ENCODE peak calls at places on chromosomes 1 and 21, in eight cellular contexts. One of them, this sample, is unnamed.

GRCh38 chr1:192702212-192702993 is 66.5 kb downstream of the RGS13 start:
- DNase-seq in IMR-90: peak; percentile 89
- DNase-seq in stomach: no peak
- DNase-seq in tibial artery: no peak
- DNase-seq in neuronal stem cell: no peak
- DNase-seq in SK-N-SH: no peak
- DNase-seq in uterus: no peak
- DNase-seq in osteoblast: no peak
- DNase-seq in this sample: no peak

GRCh38 chr1:2530501-2531361 is 668 bp upstream of the HES5 start:
- DNase-seq in tibial artery: no peak
- DNase-seq in IMR-90: no peak
- DNase-seq in uterus: no peak
- DNase-seq in osteoblast: no peak
- DNase-seq in stomach: peak; percentile 76
- DNase-seq in neuronal stem cell: no peak
- DNase-seq in SK-N-SH: peak; percentile 65
- DNase-seq in this sample: no peak

GRCh38 chr1:114131526-114132220 is 22.0 kb downstream of the SYT6 start:
- DNase-seq in stomach: no peak
- DNase-seq in neuronal stem cell: no peak
- DNase-seq in tibial artery: no peak
- DNase-seq in uterus: no peak
- DNase-seq in osteoblast: no peak
- DNase-seq in SK-N-SH: no peak
- DNase-seq in IMR-90: peak; percentile 3
- DNase-seq in this sample: no peak

GRCh38 chr21:39318091-39318959 is 4.9 kb upstream of the BRWD1 start:
- DNase-seq in stomach: no peak
- DNase-seq in IMR-90: no peak
- DNase-seq in SK-N-SH: no peak
- DNase-seq in neuronal stem cell: no peak
- DNase-seq in uterus: no peak
- DNase-seq in tibial artery: no peak
- DNase-seq in osteoblast: peak; percentile 37
- DNase-seq in this sample: no peak

GRCh38 chr1:243343970-243344749 is 88.3 kb downstream of the SDCCAG8 start:
- DNase-seq in SK-N-SH: peak; percentile 59
- DNase-seq in uterus: no peak
- DNase-seq in IMR-90: peak; percentile 40
- DNase-seq in tibial artery: no peak
- DNase-seq in stomach: no peak
- DNase-seq in neuronal stem cell: peak; percentile 47
- DNase-seq in osteoblast: no peak
- DNase-seq in this sample: no peak

GRCh38 chr21:44885615-44886014 is 12.1 kb upstream of the PTTG1IP start:
- DNase-seq in osteoblast: peak; percentile 77
- DNase-seq in SK-N-SH: no peak
- DNase-seq in uterus: no peak
- DNase-seq in neuronal stem cell: no peak
- DNase-seq in tibial artery: no peak
- DNase-seq in IMR-90: no peak
- DNase-seq in stomach: no peak
- DNase-seq in this sample: no peak

GRCh38 chr1:235161685-235162327 is 756 bp upstream of the RBM34 start:
- DNase-seq in osteoblast: peak; percentile 54
- DNase-seq in stomach: no peak
- DNase-seq in SK-N-SH: no peak
- DNase-seq in tibial artery: no peak
- DNase-seq in IMR-90: no peak
- DNase-seq in uterus: no peak
- DNase-seq in neuronal stem cell: no peak
- DNase-seq in this sample: no peak

GRCh38 chr21:44487831-44488230 is 32.5 kb downstream of the LRRC3 start:
- DNase-seq in SK-N-SH: no peak
- DNase-seq in neuronal stem cell: no peak
- DNase-seq in IMR-90: peak; percentile 19
- DNase-seq in stomach: no peak
- DNase-seq in uterus: no peak
- DNase-seq in osteoblast: peak; percentile 84
- DNase-seq in tibial artery: no peak
- DNase-seq in this sample: no peak

GRCh38 chr21:43880111-43880985 is 15.3 kb downstream of the AGPAT3 start:
- DNase-seq in SK-N-SH: no peak
- DNase-seq in uterus: no peak
- DNase-seq in IMR-90: peak; percentile 18
- DNase-seq in neuronal stem cell: no peak
- DNase-seq in osteoblast: peak; percentile 91
- DNase-seq in tibial artery: no peak
- DNase-seq in stomach: peak; percentile 57
- DNase-seq in this sample: peak; percentile 47

GRCh38 chr1:153680120-153680403 is 1.6 kb downstream of the NPR1 start:
- DNase-seq in stomach: no peak
- DNase-seq in osteoblast: peak; percentile 63
- DNase-seq in IMR-90: no peak
- DNase-seq in SK-N-SH: no peak
- DNase-seq in uterus: no peak
- DNase-seq in neuronal stem cell: no peak
- DNase-seq in tibial artery: no peak
- DNase-seq in this sample: no peak

DNA sequence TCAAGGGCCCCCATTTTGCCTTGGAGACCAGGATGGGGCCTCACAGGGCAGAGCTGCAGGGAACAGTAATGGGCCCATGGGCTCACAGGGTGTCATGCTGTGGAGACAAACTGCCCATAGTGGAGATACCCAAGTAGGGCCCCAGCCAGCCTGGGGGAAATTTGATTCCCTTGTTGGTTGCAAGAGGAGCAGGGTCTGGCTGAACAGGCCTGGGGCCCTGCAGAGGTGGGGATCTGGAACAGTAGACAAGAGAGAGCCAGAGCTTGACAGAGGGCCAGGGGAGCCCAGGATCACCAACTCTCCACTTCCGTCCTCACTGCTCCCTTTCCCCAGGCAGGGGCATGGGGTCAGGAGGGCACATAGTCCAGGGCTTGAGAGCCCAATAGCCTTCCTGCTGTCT is 8.7 kb downstream of the S100B start:
- DNase-seq in osteoblast: peak; percentile 8
- DNase-seq in neuronal stem cell: no peak
- DNase-seq in IMR-90: no peak
- DNase-seq in SK-N-SH: no peak
- DNase-seq in stomach: no peak
- DNase-seq in uterus: no peak
- DNase-seq in tibial artery: no peak
- DNase-seq in this sample: no peak
- H3K9me3 ChIP-seq in osteoblast: no peaks in the 10 kb centered on the region
- H3K9me3 ChIP-seq in neuronal stem cell: peaks cover 2% of the 10 kb centered on the region
- H3K9me3 ChIP-seq in IMR-90: peaks cover 15% of the 10 kb centered on the region
- H3K9me3 ChIP-seq in SK-N-SH: no peaks in the 10 kb centered on the region
- H3K9me3 ChIP-seq in stomach: peaks cover 27% of the 10 kb centered on the region
- H3K9me3 ChIP-seq in uterus: no peaks in the 10 kb centered on the region
- H3K9me3 ChIP-seq in tibial artery: peaks cover 17% of the 10 kb centered on the region
- H3K9me3 ChIP-seq in this sample: peaks cover 36% of the 10 kb centered on the region

DNA sequence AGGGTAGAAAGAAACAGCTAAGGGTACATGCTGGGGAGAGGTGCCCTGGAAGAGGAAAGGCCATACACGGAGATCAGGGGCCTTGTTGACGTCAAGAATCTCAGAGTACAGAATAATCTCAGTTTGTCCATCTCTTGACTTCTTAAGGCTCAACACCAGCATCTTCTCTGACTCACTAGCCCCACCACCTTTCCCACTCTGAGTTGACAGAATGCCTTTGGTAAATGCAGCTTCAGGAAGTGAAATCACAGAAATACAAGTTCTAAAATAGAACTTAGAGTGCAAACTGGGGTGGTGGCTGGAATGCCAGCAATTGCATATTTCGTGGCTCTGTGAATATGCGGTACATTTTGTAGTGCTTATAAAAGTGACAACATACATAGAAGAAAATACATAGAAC is 1.6 kb downstream of the COG2 start:
- DNase-seq in SK-N-SH: no peak
- DNase-seq in neuronal stem cell: no peak
- DNase-seq in stomach: no peak
- DNase-seq in osteoblast: no peak
- DNase-seq in IMR-90: peak; percentile 51
- DNase-seq in tibial artery: no peak
- DNase-seq in uterus: no peak
- DNase-seq in this sample: no peak
- H3K27ac ChIP-seq in SK-N-SH: no peak overlapping the region
- H3K27ac ChIP-seq in neuronal stem cell: no peak overlapping the region
- H3K27ac ChIP-seq in stomach: no peak overlapping the region
- H3K27ac ChIP-seq in osteoblast: no peak overlapping the region
- H3K27ac ChIP-seq in IMR-90: no peak overlapping the region
- H3K27ac ChIP-seq in tibial artery: no peak overlapping the region
- H3K27ac ChIP-seq in uterus: no peak overlapping the region
- H3K27ac ChIP-seq in this sample: no peak overlapping the region

GRCh38 chr1:61104213-61104612 is 21.9 kb downstream of the NFIA start:
- DNase-seq in SK-N-SH: no peak
- DNase-seq in IMR-90: no peak
- DNase-seq in neuronal stem cell: no peak
- DNase-seq in stomach: no peak
- DNase-seq in uterus: no peak
- DNase-seq in tibial artery: no peak
- DNase-seq in osteoblast: no peak
- DNase-seq in this sample: no peak
- H3K4me1 ChIP-seq in SK-N-SH: peaks cover 9% of the 10 kb centered on the region
- H3K4me1 ChIP-seq in IMR-90: no peaks in the 10 kb centered on the region
- H3K4me1 ChIP-seq in neuronal stem cell: no peaks in the 10 kb centered on the region
- H3K4me1 ChIP-seq in stomach: peaks cover 14% of the 10 kb centered on the region
- H3K4me1 ChIP-seq in uterus: no peaks in the 10 kb centered on the region
- H3K4me1 ChIP-seq in tibial artery: no peaks in the 10 kb centered on the region
- H3K4me1 ChIP-seq in osteoblast: no peaks in the 10 kb centered on the region
- H3K4me1 ChIP-seq in this sample: peaks cover 13% of the 10 kb centered on the region

GRCh38 chr1:227318003-227318851 is at the start of gene CDC42BPA:
- DNase-seq in tibial artery: peak; percentile 82
- DNase-seq in IMR-90: peak; percentile 87
- DNase-seq in stomach: peak; percentile 84
- DNase-seq in SK-N-SH: peak; percentile 95
- DNase-seq in osteoblast: peak; percentile 99
- DNase-seq in neuronal stem cell: peak; percentile 77
- DNase-seq in uterus: peak; percentile 83
- DNase-seq in this sample: peak; percentile 87
- H3K9me3 ChIP-seq in tibial artery: no peaks in the 10 kb centered on the region
- H3K9me3 ChIP-seq in IMR-90: no peaks in the 10 kb centered on the region
- H3K9me3 ChIP-seq in stomach: no peaks in the 10 kb centered on the region
- H3K9me3 ChIP-seq in SK-N-SH: no peaks in the 10 kb centered on the region
- H3K9me3 ChIP-seq in osteoblast: no peaks in the 10 kb centered on the region
- H3K9me3 ChIP-seq in neuronal stem cell: no peaks in the 10 kb centered on the region
- H3K9me3 ChIP-seq in uterus: no peaks in the 10 kb centered on the region
- H3K9me3 ChIP-seq in this sample: no peaks in the 10 kb centered on the region

DNA sequence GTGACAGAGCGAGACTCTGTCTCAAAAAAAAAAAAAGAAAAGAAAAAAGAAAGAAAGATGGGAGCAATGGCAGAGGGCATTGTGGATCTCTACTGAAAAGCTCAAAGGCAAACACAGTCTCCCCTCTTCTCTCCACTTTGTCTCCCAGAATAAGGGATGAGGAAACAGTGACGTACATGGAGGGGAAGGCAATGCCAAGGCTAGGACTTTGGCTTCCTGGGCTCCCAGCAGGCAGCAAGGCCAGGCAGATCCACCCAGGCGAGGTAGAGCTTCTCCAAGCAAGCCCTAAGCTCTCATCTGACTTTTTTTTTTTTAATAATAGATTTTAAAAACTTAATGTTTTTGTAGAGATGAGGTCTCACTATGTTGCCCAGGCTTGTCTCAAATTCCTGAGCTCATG is 4.6 kb downstream of the ARHGEF2 start:
- DNase-seq in tibial artery: no peak
- DNase-seq in stomach: no peak
- DNase-seq in IMR-90: no peak
- DNase-seq in neuronal stem cell: no peak
- DNase-seq in SK-N-SH: no peak
- DNase-seq in uterus: no peak
- DNase-seq in osteoblast: no peak
- DNase-seq in this sample: no peak
- H3K27ac ChIP-seq in tibial artery: peak overlapping the region; percentile 98
- H3K27ac ChIP-seq in stomach: peak overlapping the region; percentile 98
- H3K27ac ChIP-seq in IMR-90: peak overlapping the region; percentile 29
- H3K27ac ChIP-seq in neuronal stem cell: no peak overlapping the region
- H3K27ac ChIP-seq in SK-N-SH: no peak overlapping the region
- H3K27ac ChIP-seq in uterus: peak overlapping the region; percentile 95
- H3K27ac ChIP-seq in osteoblast: no peak overlapping the region
- H3K27ac ChIP-seq in this sample: peak overlapping the region; percentile 92